ENCODE peak calls at places on chromosome 1, in four cellular contexts. D is H1, A is dorsolateral prefrontal cortex, E is transverse colon. Q is an unnamed sample.

GRCh38 chr1:180033387-180033786 is 78.8 kb downstream of the CEP350 start:
- DNase-seq in E (no peak), D (no peak), A (no peak), Q (no peak)

GRCh38 chr1:91523462-91523861 is 22.8 kb downstream of the CDC7 start:
- DNase-seq in A (no peak), D (no peak), E (no peak), Q (no peak)

GRCh38 chr1:12165342-12165741 is 1.4 kb upstream of the TNFRSF1B start:
- DNase-seq in D (no peak), A (no peak), E (no peak), Q (no peak)

GRCh38 chr1:87436534-87436933 is 107.9 kb downstream of the LMO4 start:
- DNase-seq in E (no peak), A (no peak), D (no peak), Q (no peak)

GRCh38 chr1:86466986-86467385 is 1.7 kb upstream of the CLCA1 start:
- DNase-seq in D (no peak), E (no peak), A (no peak), Q (no peak)

GRCh38 chr1:211548321-211549091 is 30.5 kb downstream of the SLC30A1 start:
- DNase-seq in E (peak), D (no peak), A (no peak), Q (no peak)

GRCh38 chr1:58067082-58067481 is 479.4 kb downstream of the OMA1 start:
- DNase-seq in D (no peak), E (no peak), A (no peak), Q (no peak)

GRCh38 chr1:184533049-184533448 is 146.2 kb downstream of the C1orf21 start:
- DNase-seq in A (no peak), E (no peak), D (no peak), Q (no peak)

GRCh38 chr1:162368451-162368850 is 8.2 kb downstream of the SPATA46 start:
- DNase-seq in D (no peak), A (no peak), E (peak), Q (no peak)

GRCh38 chr1:15152318-15153183 is 996 bp upstream of the TMEM51 start:
- DNase-seq in D (no peak), A (peak), E (peak), Q (peak)

GRCh38 chr1:244163861-244164562 is 112.9 kb downstream of the ZBTB18 start:
- DNase-seq in E (no peak), A (no peak), D (peak), Q (peak)

GRCh38 chr1:183633676-183634343 is 1.8 kb downstream of the ARPC5 start:
- DNase-seq in D (no peak), A (no peak), E (no peak), Q (peak)

GRCh38 chr1:230867119-230867902 is 1.0 kb downstream of the C1orf198 start:
- DNase-seq in E (no peak), A (no peak), D (no peak), Q (no peak)

GRCh38 chr1:88462481-88463261 is 221.4 kb upstream of the PKN2 start:
- DNase-seq in D (no peak), A (peak), E (no peak), Q (no peak)

GRCh38 chr1:34162852-34163766 is 1.9 kb downstream of the CSMD2 start:
- DNase-seq in D (peak), A (peak), E (peak), Q (peak)

GRCh38 chr1:247110627-247111258 is 6.6 kb upstream of the ZNF669 start:
- DNase-seq in A (no peak), E (no peak), D (no peak), Q (no peak)

GRCh38 chr1:193504920-193505319 is 318.5 kb upstream of the B3GALT2 start:
- DNase-seq in E (no peak), D (no peak), A (no peak), Q (no peak)

GRCh38 chr1:7047866-7048265 is 262.6 kb downstream of the CAMTA1 start:
- DNase-seq in A (no peak), D (no peak), E (no peak), Q (no peak)

GRCh38 chr1:165316153-165316772 is 40.3 kb downstream of the LMX1A start:
- DNase-seq in E (no peak), D (no peak), A (no peak), Q (no peak)

GRCh38 chr1:32886012-32886827 is at the start of gene HPCA:
- DNase-seq in D (no peak), A (no peak), E (peak), Q (no peak)

GRCh38 chr1:13759072-13759471 is 59.1 kb downstream of the PRDM2 start:
- DNase-seq in A (no peak), E (no peak), D (no peak), Q (no peak)

GRCh38 chr1:214551052-214551435 is 358 bp downstream of the PTPN14 start:
- DNase-seq in E (peak), A (peak), D (no peak), Q (no peak)

GRCh38 chr1:91745649-91746383 is 140.1 kb downstream of the TGFBR3 start:
- DNase-seq in A (no peak), D (no peak), E (no peak), Q (no peak)

GRCh38 chr1:201917362-201918033 is 28.8 kb downstream of the SHISA4 start:
- DNase-seq in D (no peak), A (no peak), E (no peak), Q (peak)

GRCh38 chr1:212315907-212316306 is 30.7 kb downstream of the PPP2R5A start:
- DNase-seq in D (peak), A (no peak), E (peak), Q (no peak)

GRCh38 chr1:44655609-44656008 is 18.7 kb downstream of the TMEM53 start:
- DNase-seq in A (no peak), D (no peak), E (no peak), Q (no peak)

GRCh38 chr1:30726254-30726653 is 2.9 kb upstream of the MATN1 start:
- DNase-seq in D (no peak), A (no peak), E (no peak), Q (no peak)

GRCh38 chr1:54768093-54768492 is 3.8 kb upstream of the PARS2 start:
- DNase-seq in E (peak), D (no peak), A (no peak), Q (no peak)

GRCh38 chr1:195745170-195746009 is 862.9 kb downstream of the KCNT2 start:
- DNase-seq in A (no peak), D (no peak), E (no peak), Q (no peak)

GRCh38 chr1:224779491-224780020 is 149.9 kb upstream of the DNAH14 start:
- DNase-seq in E (no peak), D (no peak), A (no peak), Q (no peak)

GRCh38 chr1:43904660-43905551 is 28.7 kb upstream of the ARTN start:
- DNase-seq in A (no peak), E (no peak), D (no peak), Q (no peak)

GRCh38 chr1:232438476-232438875 is 191.5 kb downstream of the SIPA1L2 start:
- DNase-seq in A (no peak), D (no peak), E (no peak), Q (no peak)

GRCh38 chr1:153921803-153922075 is 1.0 kb downstream of the GATAD2B start:
- DNase-seq in D (no peak), E (peak), A (no peak), Q (no peak)

GRCh38 chr1:67347688-67348472 is 40.2 kb downstream of the IL12RB2 start:
- DNase-seq in D (peak), E (peak), A (no peak), Q (no peak)

GRCh38 chr1:93585059-93585966 is 96.3 kb downstream of the BCAR3 start:
- DNase-seq in D (no peak), A (no peak), E (peak), Q (no peak)

GRCh38 chr1:18305182-18305795 is 175.4 kb upstream of the KLHDC7A start:
- DNase-seq in E (no peak), D (no peak), A (no peak), Q (no peak)

GRCh38 chr1:60746278-60746761 is 336.0 kb upstream of the NFIA start:
- DNase-seq in A (peak), E (no peak), D (no peak), Q (no peak)

GRCh38 chr1:221470000-221470698 is 271.7 kb downstream of the DUSP10 start:
- DNase-seq in E (no peak), D (no peak), A (no peak), Q (no peak)

DNA sequence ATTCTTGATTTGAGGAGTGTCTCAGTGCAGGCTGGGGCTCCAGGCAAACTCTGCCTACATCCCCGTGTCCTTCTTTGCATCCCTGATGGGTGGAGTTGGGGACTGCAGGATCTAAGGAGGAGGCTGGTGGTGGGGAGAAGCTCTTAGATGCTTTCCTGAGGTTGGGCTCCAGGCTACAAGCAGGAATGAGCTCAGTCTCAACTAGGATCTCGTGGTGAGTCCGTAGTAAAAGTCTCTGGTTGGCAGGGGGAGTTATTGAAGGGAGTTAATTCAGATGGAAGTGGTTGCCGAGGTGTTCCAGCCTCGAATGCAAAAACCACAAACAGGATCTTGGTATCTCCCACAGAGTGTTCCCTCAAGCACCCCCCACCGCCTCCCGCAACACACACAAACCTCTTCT is 35.0 kb downstream of the TMCC2 start:
- DNase-seq in D (no peak), E (no peak), A (no peak), Q (no peak)
- H3K4me3 ChIP-seq in D (no peak), E (no peak), A (no peak), Q (no peak)

GRCh38 chr1:234277161-234277868 is 95.9 kb upstream of the COA6 start:
- DNase-seq in E (no peak), A (no peak), D (no peak), Q (no peak)
- H3K27ac ChIP-seq in E (no peak), A (peak), D (no peak), Q (no peak)

DNA sequence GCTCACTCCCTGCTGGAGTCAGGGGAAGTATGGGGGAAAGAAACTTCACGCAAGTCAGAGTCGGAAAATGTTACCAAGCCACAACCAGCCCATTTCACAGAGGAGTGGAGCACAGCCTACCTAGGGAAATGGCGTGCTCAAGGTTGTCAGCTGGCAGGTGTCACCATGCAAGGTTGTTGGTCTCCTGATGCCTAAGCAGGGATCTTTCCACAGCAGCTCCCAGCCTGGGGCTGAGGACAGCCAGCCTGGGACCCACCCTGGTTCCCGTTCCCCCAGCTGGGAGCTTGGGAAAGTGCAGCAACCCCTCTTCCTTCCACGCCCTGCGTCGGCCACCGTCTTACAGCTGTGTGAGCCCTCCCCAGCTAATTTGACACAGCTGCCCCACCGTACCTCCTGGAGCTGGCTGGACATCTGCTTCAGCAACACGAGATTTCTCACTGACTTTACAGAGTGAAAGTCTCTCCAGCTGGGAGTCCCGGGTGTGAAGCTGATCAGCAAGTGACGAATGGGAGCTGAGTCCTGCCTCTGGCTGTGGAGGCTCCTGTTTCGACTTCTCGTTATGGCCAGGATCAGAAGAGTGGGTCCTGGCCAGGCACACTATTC is 224.6 kb upstream of the RAB4A start:
- DNase-seq in A (no peak), E (no peak), D (no peak), Q (no peak)
- TF ChIP-seq CTCF in A (no peak), E (no peak), D (no peak), Q (no peak)

GRCh38 chr1:39685071-39685470 is 6.2 kb downstream of the HPCAL4 start:
- DNase-seq in E (no peak), A (no peak), D (no peak), Q (no peak)

GRCh38 chr1:39681294-39681693 is 9.4 kb upstream of the NT5C1A start:
- DNase-seq in D (no peak), E (no peak), A (no peak), Q (no peak)

GRCh38 chr1:39684313-39684664 is 6.9 kb downstream of the HPCAL4 start:
- DNase-seq in D (no peak), A (no peak), E (no peak), Q (no peak)

GRCh38 chr1:39681999-39682398 is 9.2 kb downstream of the HPCAL4 start:
- DNase-seq in A (no peak), D (no peak), E (no peak), Q (no peak)

GRCh38 chr1:39683591-39684312 is 7.5 kb downstream of the HPCAL4 start:
- DNase-seq in D (no peak), E (no peak), A (no peak), Q (no peak)
- H3K4me3 ChIP-seq in D (no peak), E (no peak), A (no peak), Q (no peak)

GRCh38 chr1:52739699-52740467 is 13.6 kb downstream of the ZYG11B start:
- DNase-seq in D (no peak), A (no peak), E (no peak), Q (no peak)

GRCh38 chr1:52746189-52746588 is 19.9 kb downstream of the ZYG11B start:
- DNase-seq in D (no peak), A (no peak), E (no peak), Q (no peak)

GRCh38 chr1:52738148-52738547 is 11.9 kb downstream of the ZYG11B start:
- DNase-seq in A (no peak), E (no peak), D (no peak), Q (no peak)

GRCh38 chr1:52738863-52739406 is 12.7 kb downstream of the ZYG11B start:
- DNase-seq in A (no peak), D (no peak), E (no peak), Q (no peak)

GRCh38 chr1:52741259-52741658 is 15.0 kb downstream of the ZYG11B start:
- DNase-seq in D (no peak), E (no peak), A (no peak), Q (no peak)
- H3K27ac ChIP-seq in D (no peak), E (no peak), A (no peak), Q (no peak)

GRCh38 chr1:94698341-94698740 is 121.8 kb upstream of the SLC44A3 start:
- DNase-seq in E (no peak), A (no peak), D (no peak), Q (no peak)
- TF ChIP-seq CTCF in E (no peak), A (no peak), D (no peak), Q (no peak)

DNA sequence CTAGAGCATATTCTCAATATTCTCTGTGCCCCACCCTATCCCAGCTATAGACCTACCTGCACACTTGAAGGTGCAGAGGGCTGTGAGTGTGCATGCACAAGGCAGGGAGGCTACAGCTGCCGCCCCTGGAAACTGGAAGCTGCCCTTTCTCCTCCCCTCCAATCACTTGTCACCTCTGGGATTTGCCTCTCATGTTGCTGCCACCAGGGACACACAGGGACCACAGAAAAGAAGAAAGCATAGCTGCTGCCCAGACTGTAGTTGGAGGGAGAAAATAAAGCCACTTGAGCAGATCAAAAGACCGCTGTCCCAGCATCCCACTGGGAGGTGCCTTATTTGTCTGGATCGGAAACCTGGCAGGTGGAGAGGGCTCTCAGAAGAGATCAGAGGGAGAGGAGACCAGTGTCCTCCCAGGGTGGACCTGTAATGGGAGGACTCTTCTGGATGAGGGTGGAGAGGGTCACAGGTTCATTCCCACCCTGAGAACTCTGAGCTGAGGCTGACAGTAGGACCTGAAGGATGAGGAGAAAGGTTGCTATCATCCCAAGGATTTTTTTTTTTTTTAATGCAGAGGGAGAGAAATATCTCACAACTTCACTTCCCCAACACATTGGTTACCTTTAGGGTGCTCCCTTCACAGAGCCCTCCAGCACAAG is 7.6 kb upstream of the INPP5B start:
- DNase-seq in A (no peak), D (no peak), E (no peak), Q (no peak)
- H3K4me3 ChIP-seq in A (no peak), D (no peak), E (no peak), Q (no peak)

GRCh38 chr1:21913763-21914162 is 23.3 kb downstream of the HSPG2 start:
- DNase-seq in A (no peak), E (no peak), D (no peak), Q (no peak)

GRCh38 chr1:21913258-21913657 is 23.9 kb downstream of the HSPG2 start:
- DNase-seq in E (no peak), D (no peak), A (no peak), Q (no peak)

GRCh38 chr1:21914880-21915640 is 22.1 kb downstream of the HSPG2 start:
- DNase-seq in E (peak), D (no peak), A (no peak), Q (no peak)

GRCh38 chr1:21916447-21917240 is 20.5 kb downstream of the HSPG2 start:
- DNase-seq in E (no peak), D (no peak), A (no peak), Q (no peak)

DNA sequence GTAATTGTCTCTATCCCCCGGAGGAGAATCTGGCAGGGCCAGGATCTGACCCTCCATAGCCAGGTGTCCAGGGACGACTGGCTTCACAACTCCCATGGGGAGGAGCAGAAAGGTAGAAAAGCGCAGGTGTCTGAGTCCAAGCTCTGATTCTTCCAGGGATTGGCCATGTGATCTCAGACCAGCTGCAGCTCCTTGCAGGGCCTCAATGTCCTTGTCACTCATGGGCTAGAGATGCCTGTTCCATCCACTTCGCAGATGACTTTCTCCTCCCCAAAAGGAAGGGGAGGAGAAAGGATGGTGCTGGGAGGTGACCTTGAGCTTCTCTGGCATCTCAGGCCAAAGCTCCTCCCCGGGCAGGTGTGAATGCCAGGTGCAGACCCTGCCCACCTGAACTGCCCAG is 22.6 kb downstream of the HSPG2 start:
- DNase-seq in A (no peak), D (no peak), E (no peak), Q (no peak)
- H3K27ac ChIP-seq in A (no peak), D (no peak), E (peak), Q (no peak)

GRCh38 chr1:10980094-10980577 is 32.3 kb upstream of the TARDBP start:
- DNase-seq in D (peak), A (peak), E (peak), Q (peak)
- TF ChIP-seq CTCF in D (no peak), A (peak), E (peak), Q (peak)

GRCh38 chr1:31760901-31761470 is 3.2 kb downstream of the ADGRB2 start:
- DNase-seq in A (no peak), D (no peak), E (peak), Q (no peak)

GRCh38 chr1:31763671-31764306 is 351 bp downstream of the ADGRB2 start:
- DNase-seq in D (no peak), A (no peak), E (no peak), Q (no peak)

GRCh38 chr1:31762726-31763670 is 1.1 kb downstream of the ADGRB2 start:
- DNase-seq in E (peak), D (no peak), A (peak), Q (no peak)

GRCh38 chr1:31761883-31762282 is 2.3 kb downstream of the ADGRB2 start:
- DNase-seq in D (no peak), A (no peak), E (no peak), Q (peak)

GRCh38 chr1:31762323-31762722 is 1.8 kb downstream of the ADGRB2 start:
- DNase-seq in E (no peak), A (no peak), D (no peak), Q (no peak)
- H3K4me3 ChIP-seq in E (no peak), A (peak), D (no peak), Q (peak)